ENCODE peak calls at places on chromosomes 1 and 21, in seven cellular contexts. B is H1, F is transverse colon, J is SK-N-SH, K is GM12878, G is K562, D is stomach. N is an unnamed sample.

GRCh38 chr1:20355828-20356735 is 65.4 kb downstream of the VWA5B1 start:
- DNase-seq in B (no peak), F (peak; percentile 28), J (no peak), K (no peak), G (no peak), D (no peak), N (no peak)

GRCh38 chr1:153774780-153775431 is at the start of gene SLC27A3:
- DNase-seq in B (peak; percentile 25), F (peak; percentile 77), J (peak; percentile 88), K (no peak), G (peak; percentile 67), D (peak; percentile 73), N (peak; percentile 94)

GRCh38 chr1:65508051-65508450 is 87.6 kb downstream of the LEPR start:
- DNase-seq in B (no peak), F (no peak), J (no peak), K (no peak), G (no peak), D (no peak), N (no peak)

GRCh38 chr1:150557813-150558212 is 8.6 kb downstream of the ADAMTSL4 start:
- DNase-seq in B (no peak), F (no peak), J (no peak), K (no peak), G (no peak), D (no peak), N (peak; percentile 81)

GRCh38 chr1:241627453-241628329 is 12.5 kb downstream of the CHML start:
- DNase-seq in B (no peak), F (peak; percentile 37), J (no peak), K (peak; percentile 35), G (peak; percentile 49), D (no peak), N (no peak)

GRCh38 chr1:165162671-165163241 is 193.8 kb downstream of the LMX1A start:
- DNase-seq in B (no peak), F (no peak), J (peak; percentile 6), K (no peak), G (no peak), D (no peak), N (no peak)

GRCh38 chr1:63321788-63322247 is 549 bp upstream of the FOXD3 start:
- DNase-seq in B (no peak), F (no peak), J (no peak), K (no peak), G (no peak), D (no peak), N (no peak)

GRCh38 chr1:23369335-23370013 is at the start of gene ZNF436:
- DNase-seq in B (no peak), F (peak; percentile 78), J (peak; percentile 72), K (no peak), G (peak; percentile 72), D (peak; percentile 77), N (no peak)

GRCh38 chr1:175319112-175319911 is 126.7 kb upstream of the KIAA0040 start:
- DNase-seq in B (peak; percentile 21), F (peak; percentile 78), J (peak; percentile 74), K (peak; percentile 37), G (peak; percentile 79), D (peak; percentile 84), N (peak; percentile 76)

GRCh38 chr1:19179597-19180271 is 30.3 kb downstream of the UBR4 start:
- DNase-seq in B (no peak), F (no peak), J (peak; percentile 30), K (no peak), G (peak; percentile 75), D (no peak), N (no peak)

GRCh38 chr1:244296010-244296409 is 155.7 kb downstream of the ADSS2 start:
- DNase-seq in B (no peak), F (no peak), J (no peak), K (no peak), G (no peak), D (no peak), N (no peak)

GRCh38 chr1:246048693-246049092 is 458.4 kb downstream of the SMYD3 start:
- DNase-seq in B (no peak), F (no peak), J (peak; percentile 26), K (no peak), G (no peak), D (no peak), N (no peak)

GRCh38 chr1:66237722-66238479 is 296.1 kb upstream of the SGIP1 start:
- DNase-seq in B (no peak), F (no peak), J (no peak), K (no peak), G (no peak), D (no peak), N (no peak)

GRCh38 chr1:153866045-153866850 is 56.5 kb downstream of the GATAD2B start:
- DNase-seq in B (no peak), F (no peak), J (peak; percentile 57), K (no peak), G (no peak), D (no peak), N (no peak)

GRCh38 chr1:146012703-146013565 is 8.6 kb downstream of the HJV start:
- DNase-seq in B (no peak), F (no peak), J (peak; percentile 66), K (no peak), G (peak; percentile 56), D (peak; percentile 39), N (no peak)

GRCh38 chr1:224116131-224116530 is 2.2 kb downstream of the FBXO28 start:
- DNase-seq in B (no peak), F (no peak), J (peak; percentile 26), K (peak; percentile 47), G (peak; percentile 42), D (no peak), N (no peak)

GRCh38 chr1:50705699-50706098 is 254.4 kb downstream of the FAF1 start:
- DNase-seq in B (no peak), F (no peak), J (no peak), K (no peak), G (no peak), D (no peak), N (no peak)

GRCh38 chr1:63073530-63074306 is 248.6 kb upstream of the FOXD3 start:
- DNase-seq in B (no peak), F (no peak), J (peak; percentile 69), K (no peak), G (no peak), D (no peak), N (peak; percentile 49)

GRCh38 chr1:166368030-166368429 is 201.2 kb upstream of the FAM78B start:
- DNase-seq in B (no peak), F (no peak), J (no peak), K (no peak), G (no peak), D (no peak), N (no peak)
- TF ChIP-seq EP300 in B (no peak), F (no peak), J (no peak), K (no peak), G (no peak), D (no peak), N (no peak)

GRCh38 chr1:26701995-26702679 is 6.3 kb downstream of the ARID1A start:
- DNase-seq in B (no peak), F (no peak), J (no peak), K (no peak), G (no peak), D (no peak), N (no peak)
- H3K4me3 ChIP-seq in B (no peak overlapping the region), F (no peak overlapping the region), J (no peak overlapping the region), K (peak overlapping the region; percentile 98), G (no peak overlapping the region), D (no peak overlapping the region), N (no peak overlapping the region)

GRCh38 chr21:29658934-29659203 is 280.9 kb downstream of the GRIK1 start:
- DNase-seq in B (no peak), F (no peak), J (no peak), K (no peak), G (no peak), D (no peak), N (no peak)
- TF ChIP-seq POLR2AphosphoS5 in B (no peak), F (no peak), J (no peak), K (no peak), G (no peak), D (no peak), N (no peak)

DNA sequence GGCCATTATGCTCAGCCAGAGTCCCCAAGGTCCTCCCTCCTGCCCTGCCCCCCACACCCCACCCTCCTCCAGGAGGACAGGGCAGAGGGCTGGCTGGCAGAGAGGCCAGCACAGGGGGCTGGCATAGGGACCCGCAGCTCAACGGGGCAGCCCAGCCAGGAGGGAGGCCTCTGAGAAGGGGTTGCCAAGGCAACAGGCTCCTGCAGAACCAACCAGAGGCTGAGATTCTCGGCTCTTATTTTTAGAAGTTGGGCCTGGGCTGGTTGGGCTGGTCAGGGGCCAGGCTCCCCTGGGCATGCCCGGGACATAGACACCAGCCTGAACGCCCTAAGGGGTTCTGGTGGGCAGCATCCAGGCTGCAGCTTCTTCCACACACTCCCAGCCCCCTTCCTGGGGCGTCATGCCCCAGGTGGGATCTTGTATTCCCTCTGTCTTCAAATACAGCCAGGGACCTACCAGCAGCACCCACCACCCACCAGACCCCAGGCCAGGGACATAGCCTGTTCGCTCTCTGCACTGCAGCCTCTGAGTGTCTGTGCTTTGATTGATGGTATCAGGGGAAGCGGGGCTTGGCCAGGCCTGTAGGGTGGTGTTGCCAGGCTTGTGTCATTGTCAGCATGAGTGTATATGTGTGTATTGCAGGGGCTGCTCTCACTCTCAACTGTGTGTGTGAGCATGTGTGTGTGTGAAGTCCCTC is 18.1 kb upstream of the ADGRB2 start:
- DNase-seq in B (no peak), F (no peak), J (peak; percentile 81), K (no peak), G (no peak), D (no peak), N (peak; percentile 50)
- TF ChIP-seq EP300 in B (no peak), F (no peak), J (peak; percentile 88), K (no peak), G (no peak), D (no peak), N (no peak)

GRCh38 chr1:37741130-37741529 is 23.8 kb downstream of the EPHA10 start:
- DNase-seq in B (no peak), F (no peak), J (no peak), K (no peak), G (no peak), D (no peak), N (no peak)
- H3K4me3 ChIP-seq in B (no peak overlapping the region), F (no peak overlapping the region), J (no peak overlapping the region), K (no peak overlapping the region), G (no peak overlapping the region), D (no peak overlapping the region), N (no peak overlapping the region)